ENCODE peak calls at places on chromosomes 3 and 15, in four cellular contexts. One of them, this sample, is unnamed.

GRCh38 chr3:107065094-107065861 is 312.0 kb upstream of the CCDC54 start:
- DNase-seq in HepG2: no peak
- DNase-seq in SK-N-SH: peak
- DNase-seq in GM12878: no peak
- DNase-seq in this sample: no peak

GRCh38 chr3:195139876-195140240 is 131.1 kb downstream of the XXYLT1 start:
- DNase-seq in SK-N-SH: no peak
- DNase-seq in GM12878: no peak
- DNase-seq in HepG2: no peak
- DNase-seq in this sample: no peak

GRCh38 chr3:32113566-32113965 is 7.1 kb downstream of the GPD1L start:
- DNase-seq in GM12878: no peak
- DNase-seq in HepG2: no peak
- DNase-seq in SK-N-SH: no peak
- DNase-seq in this sample: no peak

GRCh38 chr3:136343446-136343845 is 93.3 kb downstream of the PCCB start:
- DNase-seq in SK-N-SH: no peak
- DNase-seq in HepG2: no peak
- DNase-seq in GM12878: no peak
- DNase-seq in this sample: no peak

GRCh38 chr3:126746395-126747177 is 42.5 kb downstream of the CHCHD6 start:
- DNase-seq in GM12878: no peak
- DNase-seq in SK-N-SH: peak
- DNase-seq in HepG2: peak
- DNase-seq in this sample: peak

GRCh38 chr3:155307183-155307582 is 13.7 kb upstream of the STRIT1 start:
- DNase-seq in HepG2: no peak
- DNase-seq in SK-N-SH: no peak
- DNase-seq in GM12878: no peak
- DNase-seq in this sample: no peak

GRCh38 chr3:55446860-55447259 is 40.2 kb downstream of the WNT5A start:
- DNase-seq in SK-N-SH: no peak
- DNase-seq in GM12878: no peak
- DNase-seq in HepG2: no peak
- DNase-seq in this sample: no peak

GRCh38 chr15:90382305-90382704 is 5.7 kb upstream of the IQGAP1 start:
- DNase-seq in SK-N-SH: no peak
- DNase-seq in GM12878: no peak
- DNase-seq in HepG2: no peak
- DNase-seq in this sample: no peak

GRCh38 chr3:14265246-14265962 is 86.8 kb downstream of the LSM3 start:
- DNase-seq in HepG2: peak
- DNase-seq in SK-N-SH: no peak
- DNase-seq in GM12878: no peak
- DNase-seq in this sample: peak

GRCh38 chr15:28114721-28115622 is 15.9 kb upstream of the OCA2 start:
- DNase-seq in SK-N-SH: no peak
- DNase-seq in HepG2: no peak
- DNase-seq in GM12878: no peak
- DNase-seq in this sample: no peak

GRCh38 chr3:130259170-130259874 is 86.2 kb upstream of the COL6A5 start:
- DNase-seq in SK-N-SH: no peak
- DNase-seq in HepG2: no peak
- DNase-seq in GM12878: no peak
- DNase-seq in this sample: no peak

GRCh38 chr3:125120370-125121122 is 64.7 kb upstream of the HEG1 start:
- DNase-seq in HepG2: no peak
- DNase-seq in SK-N-SH: no peak
- DNase-seq in GM12878: no peak
- DNase-seq in this sample: no peak

GRCh38 chr3:73622135-73622534 is 2.6 kb downstream of the PDZRN3 start:
- DNase-seq in SK-N-SH: peak
- DNase-seq in GM12878: no peak
- DNase-seq in HepG2: peak
- DNase-seq in this sample: no peak

GRCh38 chr3:65666426-65667091 is 372.2 kb downstream of the MAGI1 start:
- DNase-seq in GM12878: no peak
- DNase-seq in SK-N-SH: no peak
- DNase-seq in HepG2: no peak
- DNase-seq in this sample: no peak
- TF ChIP-seq PBX3 in GM12878: no peak
- TF ChIP-seq PBX3 in SK-N-SH: no peak
- TF ChIP-seq PBX3 in HepG2: no peak
- TF ChIP-seq PBX3 in this sample: no peak

DNA sequence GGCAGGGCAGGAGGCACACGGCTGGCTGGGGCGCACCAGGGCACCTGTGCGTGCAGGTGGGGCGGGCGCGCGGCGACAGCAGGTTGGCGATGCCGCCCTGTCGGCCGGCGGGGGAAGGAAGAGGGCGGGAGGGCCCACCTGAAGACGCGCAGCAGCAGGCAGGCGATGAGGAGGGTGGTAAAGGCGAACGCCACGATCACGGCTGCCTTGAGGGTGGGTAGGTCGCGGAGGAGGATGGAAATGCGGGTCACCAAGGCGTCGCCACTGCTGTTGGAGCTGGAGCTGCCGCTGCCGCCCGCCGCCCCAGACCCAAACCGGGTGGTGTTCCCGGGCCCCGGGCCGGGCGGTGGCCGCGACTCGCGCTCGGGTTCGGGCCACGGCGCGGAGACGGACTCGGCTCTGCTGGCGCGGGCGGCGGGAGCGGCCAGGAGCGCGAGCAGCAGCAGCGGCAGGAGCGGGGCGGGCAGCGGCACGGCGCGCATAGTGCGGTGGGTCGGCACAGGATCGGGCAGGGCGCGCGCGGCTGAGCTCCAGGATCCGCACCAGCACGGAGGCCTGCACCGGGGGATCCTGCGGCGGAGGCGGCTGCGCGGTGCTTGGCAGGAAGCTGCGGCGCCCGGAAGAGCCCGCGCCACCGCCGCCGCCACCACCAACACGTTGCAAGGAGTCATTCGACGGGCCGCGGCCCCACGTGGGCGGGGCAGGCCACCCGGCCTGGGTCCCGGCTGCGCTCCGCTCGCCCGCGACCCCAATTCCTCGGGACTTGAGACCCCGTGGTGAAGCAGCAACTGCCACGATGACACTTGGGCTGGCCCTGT is at the start of gene FAM174B:
- DNase-seq in GM12878: no peak
- DNase-seq in SK-N-SH: peak
- DNase-seq in HepG2: no peak
- DNase-seq in this sample: peak
- TF ChIP-seq CTCF in GM12878: no peak
- TF ChIP-seq CTCF in SK-N-SH: no peak
- TF ChIP-seq CTCF in HepG2: no peak
- TF ChIP-seq CTCF in this sample: no peak

GRCh38 chr15:35506272-35506870 is 39.6 kb downstream of the DPH6 start:
- DNase-seq in SK-N-SH: no peak
- DNase-seq in GM12878: no peak
- DNase-seq in HepG2: peak
- DNase-seq in this sample: no peak
- TF ChIP-seq PBX3 in SK-N-SH: no peak
- TF ChIP-seq PBX3 in GM12878: no peak
- TF ChIP-seq PBX3 in HepG2: no peak
- TF ChIP-seq PBX3 in this sample: no peak

GRCh38 chr15:72472907-72473669 is 1.0 kb upstream of the ARIH1 start:
- DNase-seq in SK-N-SH: no peak
- DNase-seq in HepG2: no peak
- DNase-seq in GM12878: peak
- DNase-seq in this sample: no peak
- TF ChIP-seq CTCF in SK-N-SH: peak
- TF ChIP-seq CTCF in HepG2: no peak
- TF ChIP-seq CTCF in GM12878: peak
- TF ChIP-seq CTCF in this sample: no peak

GRCh38 chr15:35669021-35669420 is 123.1 kb upstream of the DPH6 start:
- DNase-seq in HepG2: no peak
- DNase-seq in GM12878: no peak
- DNase-seq in SK-N-SH: no peak
- DNase-seq in this sample: no peak
- TF ChIP-seq PBX3 in HepG2: no peak
- TF ChIP-seq PBX3 in GM12878: no peak
- TF ChIP-seq PBX3 in SK-N-SH: no peak
- TF ChIP-seq PBX3 in this sample: no peak

This sample was measured in A549.